ENCODE peak calls at places on chromosome 21, in nine cellular contexts. X is DND-41, C is fibroblast of lung, D is PC-3, N is keratinocyte, U is neural progenitor cell, T is mammary epithelial cell, E is H1, R is hepatocyte. A is an unnamed sample.

GRCh38 chr21:28342229-28342810 is 650.4 kb downstream of the LTN1 start:
- DNase-seq in X (peak; percentile 10), C (no peak), E (no peak), N (no peak), U (no peak), T (no peak), D (no peak), R (no peak), A (no peak)

GRCh38 chr21:39071623-39072214 is 111.5 kb downstream of the PSMG1 start:
- DNase-seq in C (peak; percentile 58), D (peak; percentile 10), N (no peak), X (no peak), T (no peak), E (no peak), U (no peak), R (peak; percentile 40), A (no peak)

GRCh38 chr21:36446296-36446695 is 33.6 kb downstream of the CLDN14 start:
- DNase-seq in N (no peak), T (no peak), R (no peak), U (no peak), C (no peak), E (no peak), D (no peak), X (no peak), A (no peak)

GRCh38 chr21:39518845-39519205 is 67.1 kb downstream of the SH3BGR start:
- DNase-seq in N (no peak), C (peak; percentile 3), E (no peak), D (no peak), T (no peak), X (no peak), R (no peak), U (no peak), A (no peak)

GRCh38 chr21:14609274-14609673 is 63.2 kb upstream of the SAMSN1 start:
- DNase-seq in U (no peak), D (no peak), C (no peak), E (no peak), T (no peak), N (no peak), X (no peak), R (no peak), A (no peak)

GRCh38 chr21:46295177-46295711 is 9.1 kb downstream of the YBEY start:
- DNase-seq in U (peak; percentile 28), R (no peak), N (no peak), T (no peak), X (peak; percentile 30), C (peak; percentile 24), E (peak; percentile 51), D (no peak), A (no peak)

GRCh38 chr21:46354046-46354445 is 30.1 kb downstream of the PCNT start:
- DNase-seq in C (no peak), T (no peak), X (no peak), N (no peak), E (no peak), U (no peak), R (no peak), D (no peak), A (no peak)

GRCh38 chr21:15614757-15615156 is 115.0 kb upstream of the USP25 start:
- DNase-seq in U (no peak), D (no peak), C (no peak), T (no peak), X (no peak), R (peak; percentile 26), N (no peak), E (no peak), A (no peak)

GRCh38 chr21:33441489-33442477 is 38.0 kb downstream of the TMEM50B start:
- DNase-seq in X (no peak), T (peak; percentile 96), E (no peak), C (peak; percentile 94), R (peak; percentile 16), U (no peak), D (peak; percentile 91), N (peak; percentile 75), A (no peak)

GRCh38 chr21:28127390-28127789 is 865.3 kb downstream of the LTN1 start:
- DNase-seq in U (no peak), E (no peak), R (no peak), N (no peak), T (no peak), D (no peak), X (no peak), C (peak; percentile 24), A (no peak)

GRCh38 chr21:20452935-20453334 is 545.3 kb upstream of the NCAM2 start:
- DNase-seq in U (no peak), C (no peak), D (no peak), R (no peak), E (no peak), N (no peak), X (no peak), T (no peak), A (no peak)

GRCh38 chr21:46214478-46215340 is 13.9 kb downstream of the LSS start:
- DNase-seq in R (no peak), T (no peak), D (no peak), E (no peak), U (no peak), N (no peak), X (no peak), C (no peak), A (no peak)

GRCh38 chr21:46585191-46585953 is 19.5 kb downstream of the S100B start:
- DNase-seq in X (peak; percentile 70), E (no peak), C (no peak), D (no peak), T (peak; percentile 45), R (no peak), U (no peak), N (peak; percentile 48), A (no peak)

GRCh38 chr21:44365967-44366585 is 12.7 kb downstream of the TRPM2 start:
- DNase-seq in C (no peak), E (no peak), T (no peak), R (no peak), N (no peak), X (no peak), U (no peak), D (no peak), A (no peak)

GRCh38 chr21:44365251-44365966 is 12.0 kb downstream of the TRPM2 start:
- DNase-seq in C (no peak), E (no peak), U (no peak), R (no peak), D (no peak), X (no peak), T (no peak), N (no peak), A (no peak)

GRCh38 chr21:44368711-44369446 is 15.5 kb downstream of the TRPM2 start:
- DNase-seq in N (no peak), R (peak; percentile 43), U (peak; percentile 28), D (no peak), C (no peak), E (peak; percentile 72), T (no peak), X (no peak), A (no peak)

GRCh38 chr21:44364151-44365053 is 11.0 kb downstream of the TRPM2 start:
- DNase-seq in E (no peak), T (no peak), X (peak; percentile 25), R (no peak), C (no peak), D (no peak), N (no peak), U (no peak), A (no peak)

DNA sequence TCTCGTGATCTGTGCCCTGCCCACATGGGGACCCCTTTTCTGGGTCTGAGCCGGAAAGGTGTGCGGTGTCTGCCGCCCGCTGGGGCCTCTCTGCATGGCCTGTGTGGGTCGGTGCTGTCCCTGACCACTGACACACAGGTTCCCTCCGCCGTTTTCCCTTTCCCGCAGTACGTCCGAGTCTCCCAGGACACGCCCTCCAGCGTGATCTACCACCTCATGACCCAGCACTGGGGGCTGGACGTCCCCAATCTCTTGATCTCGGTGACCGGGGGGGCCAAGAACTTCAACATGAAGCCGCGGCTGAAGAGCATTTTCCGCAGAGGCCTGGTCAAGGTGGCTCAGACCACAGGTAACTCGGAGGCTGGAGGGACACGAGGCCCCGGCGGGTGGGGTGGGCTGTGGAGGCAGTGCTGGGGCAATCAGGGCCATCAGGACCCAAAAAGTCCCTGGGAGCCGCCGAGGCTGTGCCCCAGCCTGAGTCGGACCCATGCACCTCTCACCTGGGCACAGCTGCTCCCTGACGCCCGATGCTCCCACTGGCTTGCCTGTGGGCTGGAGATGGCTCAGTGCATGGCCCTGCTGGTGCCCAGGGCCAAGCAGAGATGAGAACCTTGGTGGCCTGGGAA is 13.3 kb downstream of the TRPM2 start:
- DNase-seq in E (no peak), R (no peak), N (no peak), X (no peak), C (no peak), T (no peak), U (no peak), D (no peak), A (no peak)
- H4K20me1 ChIP-seq in E (no peaks in the 10 kb centered on the region), R (no peaks in the 10 kb centered on the region), N (no peaks in the 10 kb centered on the region), X (no peaks in the 10 kb centered on the region), C (no peaks in the 10 kb centered on the region), T (no peaks in the 10 kb centered on the region), U (no peaks in the 10 kb centered on the region), D (no peaks in the 10 kb centered on the region), A (no peaks in the 10 kb centered on the region)

DNA sequence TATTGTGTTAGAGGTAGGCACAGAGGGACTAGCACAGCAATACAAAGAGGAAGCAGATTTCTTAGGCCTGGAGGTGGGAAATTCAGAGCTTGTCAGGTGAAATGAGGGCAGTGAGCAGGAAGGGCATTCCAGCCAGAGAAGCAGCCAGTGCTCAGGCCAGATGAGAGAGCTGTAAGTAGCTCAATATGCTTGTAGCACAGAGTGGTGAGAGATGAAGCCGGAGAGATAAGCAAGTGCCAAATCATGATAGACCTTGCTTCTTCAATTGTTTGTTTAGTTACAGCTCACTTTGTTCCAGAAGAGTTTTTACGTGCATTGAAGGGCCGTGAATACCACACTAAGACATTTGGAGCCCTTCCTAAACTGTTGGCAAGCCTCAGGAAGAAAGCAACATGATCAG is 42.0 kb upstream of the ADAMTS1 start:
- DNase-seq in T (no peak), X (no peak), E (no peak), C (peak; percentile 4), U (no peak), N (no peak), D (peak; percentile 4), R (no peak), A (no peak)
- H3K9me3 ChIP-seq in T (no peaks in the 10 kb centered on the region), X (no peaks in the 10 kb centered on the region), E (no peaks in the 10 kb centered on the region), C (no peaks in the 10 kb centered on the region), U (no peaks in the 10 kb centered on the region), N (no peaks in the 10 kb centered on the region), D (no peaks in the 10 kb centered on the region), R (no peaks in the 10 kb centered on the region), A (no peaks in the 10 kb centered on the region)

GRCh38 chr21:25872271-25872670 is 137.5 kb downstream of the GABPA start:
- DNase-seq in U (peak; percentile 10), X (no peak), T (no peak), N (no peak), D (no peak), R (no peak), C (no peak), E (peak; percentile 71), A (no peak)
- TF ChIP-seq CTCF in U (peak; percentile 30), X (peak; percentile 9), T (no peak), N (peak; percentile 19), D (peak; percentile 43), R (no peak), C (no peak), E (peak; percentile 57), A (no peak)

DNA sequence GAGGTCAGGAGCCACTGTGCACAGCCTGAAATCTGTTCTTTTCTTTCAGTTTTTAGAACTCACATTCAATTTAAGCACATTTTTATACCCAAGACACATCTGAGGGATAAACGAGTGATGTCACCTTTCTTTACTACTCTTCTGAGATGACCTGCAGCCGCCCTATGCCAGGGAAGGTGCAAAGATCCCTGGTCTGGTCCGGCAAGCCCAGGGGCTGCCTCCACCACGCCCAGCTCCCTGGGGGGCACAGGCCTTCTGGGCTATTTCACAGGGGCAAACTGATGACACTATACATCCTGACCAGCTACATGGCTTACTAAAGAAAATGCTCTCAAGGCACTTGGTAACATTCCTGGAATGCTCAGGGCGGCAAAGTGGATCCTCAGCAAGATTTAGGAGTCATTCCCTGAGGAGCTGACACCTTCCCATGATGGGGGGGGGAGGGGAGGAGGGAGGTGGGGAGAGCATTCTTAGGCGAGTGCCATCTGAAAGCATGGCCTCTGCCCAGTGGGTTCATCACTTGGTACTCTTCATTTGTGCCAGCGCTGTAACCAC is 11.3 kb downstream of the MRAP start:
- DNase-seq in R (no peak), X (no peak), D (no peak), U (no peak), E (no peak), N (no peak), T (no peak), C (no peak), A (no peak)
- H4K20me1 ChIP-seq in R (no peaks in the 10 kb centered on the region), X (no peaks in the 10 kb centered on the region), D (no peaks in the 10 kb centered on the region), U (no peaks in the 10 kb centered on the region), E (no peaks in the 10 kb centered on the region), N (no peaks in the 10 kb centered on the region), T (no peaks in the 10 kb centered on the region), C (no peaks in the 10 kb centered on the region), A (no peaks in the 10 kb centered on the region)